ENCODE peak calls at places on chromosomes 7 and 10, in ten cellular contexts. One of them, this sample, is unnamed.

GRCh38 chr7:97480700-97481410 is 251.0 kb upstream of the TAC1 start:
- DNase-seq in ovary: no peak
- DNase-seq in brain microvascular endothelial cell: no peak
- DNase-seq in fibroblast of pulmonary artery: no peak
- DNase-seq in foreskin fibroblast: no peak
- DNase-seq in psoas muscle: no peak
- DNase-seq in kidney epithelial cell: no peak
- DNase-seq in IMR-90: no peak
- DNase-seq in endothelial cell of umbilical vein: no peak
- DNase-seq in adrenal gland: no peak
- DNase-seq in this sample: no peak

GRCh38 chr7:74084722-74085578 is 1.3 kb downstream of the LIMK1 start:
- DNase-seq in kidney epithelial cell: no peak
- DNase-seq in fibroblast of pulmonary artery: no peak
- DNase-seq in adrenal gland: no peak
- DNase-seq in psoas muscle: peak
- DNase-seq in endothelial cell of umbilical vein: no peak
- DNase-seq in ovary: no peak
- DNase-seq in brain microvascular endothelial cell: no peak
- DNase-seq in IMR-90: no peak
- DNase-seq in foreskin fibroblast: peak
- DNase-seq in this sample: no peak

GRCh38 chr10:63413429-63413828 is 52.3 kb downstream of the JMJD1C start:
- DNase-seq in foreskin fibroblast: no peak
- DNase-seq in fibroblast of pulmonary artery: no peak
- DNase-seq in ovary: no peak
- DNase-seq in IMR-90: no peak
- DNase-seq in kidney epithelial cell: no peak
- DNase-seq in adrenal gland: no peak
- DNase-seq in psoas muscle: no peak
- DNase-seq in endothelial cell of umbilical vein: no peak
- DNase-seq in brain microvascular endothelial cell: no peak
- DNase-seq in this sample: no peak

GRCh38 chr10:99785646-99786045 is 3.2 kb downstream of the ABCC2 start:
- DNase-seq in kidney epithelial cell: no peak
- DNase-seq in endothelial cell of umbilical vein: no peak
- DNase-seq in fibroblast of pulmonary artery: no peak
- DNase-seq in brain microvascular endothelial cell: no peak
- DNase-seq in IMR-90: no peak
- DNase-seq in adrenal gland: no peak
- DNase-seq in foreskin fibroblast: no peak
- DNase-seq in psoas muscle: no peak
- DNase-seq in ovary: no peak
- DNase-seq in this sample: no peak

GRCh38 chr10:131065673-131066331 is 245.7 kb downstream of the TCERG1L start:
- DNase-seq in ovary: peak
- DNase-seq in fibroblast of pulmonary artery: no peak
- DNase-seq in psoas muscle: no peak
- DNase-seq in IMR-90: no peak
- DNase-seq in endothelial cell of umbilical vein: no peak
- DNase-seq in kidney epithelial cell: no peak
- DNase-seq in brain microvascular endothelial cell: no peak
- DNase-seq in adrenal gland: peak
- DNase-seq in foreskin fibroblast: no peak
- DNase-seq in this sample: no peak

GRCh38 chr7:25382175-25382574 is 153.9 kb upstream of the NPVF start:
- DNase-seq in endothelial cell of umbilical vein: no peak
- DNase-seq in ovary: no peak
- DNase-seq in kidney epithelial cell: no peak
- DNase-seq in foreskin fibroblast: no peak
- DNase-seq in fibroblast of pulmonary artery: no peak
- DNase-seq in brain microvascular endothelial cell: no peak
- DNase-seq in psoas muscle: no peak
- DNase-seq in adrenal gland: no peak
- DNase-seq in IMR-90: no peak
- DNase-seq in this sample: no peak

GRCh38 chr10:98399784-98400183 is 15.2 kb downstream of the PYROXD2 start:
- DNase-seq in ovary: no peak
- DNase-seq in fibroblast of pulmonary artery: no peak
- DNase-seq in adrenal gland: no peak
- DNase-seq in psoas muscle: no peak
- DNase-seq in kidney epithelial cell: no peak
- DNase-seq in endothelial cell of umbilical vein: no peak
- DNase-seq in IMR-90: no peak
- DNase-seq in foreskin fibroblast: no peak
- DNase-seq in brain microvascular endothelial cell: no peak
- DNase-seq in this sample: no peak

GRCh38 chr7:95772298-95772770 is at the start of gene DYNC1I1:
- DNase-seq in foreskin fibroblast: peak
- DNase-seq in ovary: peak
- DNase-seq in adrenal gland: peak
- DNase-seq in psoas muscle: peak
- DNase-seq in kidney epithelial cell: peak
- DNase-seq in IMR-90: peak
- DNase-seq in brain microvascular endothelial cell: peak
- DNase-seq in endothelial cell of umbilical vein: peak
- DNase-seq in fibroblast of pulmonary artery: peak
- DNase-seq in this sample: peak

GRCh38 chr7:14734839-14735321 is 167.7 kb downstream of the DGKB start:
- DNase-seq in adrenal gland: no peak
- DNase-seq in kidney epithelial cell: no peak
- DNase-seq in brain microvascular endothelial cell: no peak
- DNase-seq in IMR-90: no peak
- DNase-seq in foreskin fibroblast: no peak
- DNase-seq in endothelial cell of umbilical vein: no peak
- DNase-seq in fibroblast of pulmonary artery: no peak
- DNase-seq in ovary: no peak
- DNase-seq in psoas muscle: no peak
- DNase-seq in this sample: no peak
- TF ChIP-seq CTCF in adrenal gland: no peak
- TF ChIP-seq CTCF in kidney epithelial cell: peak
- TF ChIP-seq CTCF in brain microvascular endothelial cell: peak
- TF ChIP-seq CTCF in IMR-90: no peak
- TF ChIP-seq CTCF in foreskin fibroblast: no peak
- TF ChIP-seq CTCF in endothelial cell of umbilical vein: no peak
- TF ChIP-seq CTCF in fibroblast of pulmonary artery: peak
- TF ChIP-seq CTCF in ovary: no peak
- TF ChIP-seq CTCF in psoas muscle: no peak
- TF ChIP-seq CTCF in this sample: peak

GRCh38 chr7:2654059-2654458 is 22.3 kb downstream of the TTYH3 start:
- DNase-seq in psoas muscle: no peak
- DNase-seq in foreskin fibroblast: no peak
- DNase-seq in ovary: no peak
- DNase-seq in brain microvascular endothelial cell: no peak
- DNase-seq in endothelial cell of umbilical vein: no peak
- DNase-seq in fibroblast of pulmonary artery: no peak
- DNase-seq in adrenal gland: no peak
- DNase-seq in kidney epithelial cell: no peak
- DNase-seq in IMR-90: no peak
- DNase-seq in this sample: no peak

GRCh38 chr7:2657920-2658671 is 26.3 kb downstream of the TTYH3 start:
- DNase-seq in psoas muscle: no peak
- DNase-seq in IMR-90: no peak
- DNase-seq in foreskin fibroblast: no peak
- DNase-seq in adrenal gland: no peak
- DNase-seq in brain microvascular endothelial cell: no peak
- DNase-seq in kidney epithelial cell: no peak
- DNase-seq in fibroblast of pulmonary artery: no peak
- DNase-seq in ovary: peak
- DNase-seq in endothelial cell of umbilical vein: no peak
- DNase-seq in this sample: no peak

GRCh38 chr7:2658941-2659340 is 27.2 kb downstream of the TTYH3 start:
- DNase-seq in ovary: no peak
- DNase-seq in endothelial cell of umbilical vein: no peak
- DNase-seq in kidney epithelial cell: no peak
- DNase-seq in fibroblast of pulmonary artery: no peak
- DNase-seq in psoas muscle: no peak
- DNase-seq in brain microvascular endothelial cell: no peak
- DNase-seq in adrenal gland: no peak
- DNase-seq in IMR-90: no peak
- DNase-seq in foreskin fibroblast: no peak
- DNase-seq in this sample: no peak

GRCh38 chr7:2657208-2657607 is 25.4 kb downstream of the TTYH3 start:
- DNase-seq in fibroblast of pulmonary artery: no peak
- DNase-seq in foreskin fibroblast: no peak
- DNase-seq in IMR-90: no peak
- DNase-seq in ovary: no peak
- DNase-seq in psoas muscle: no peak
- DNase-seq in endothelial cell of umbilical vein: no peak
- DNase-seq in brain microvascular endothelial cell: no peak
- DNase-seq in adrenal gland: no peak
- DNase-seq in kidney epithelial cell: no peak
- DNase-seq in this sample: no peak

GRCh38 chr7:2655870-2656614 is 24.3 kb downstream of the TTYH3 start:
- DNase-seq in endothelial cell of umbilical vein: no peak
- DNase-seq in adrenal gland: no peak
- DNase-seq in fibroblast of pulmonary artery: no peak
- DNase-seq in IMR-90: no peak
- DNase-seq in kidney epithelial cell: no peak
- DNase-seq in ovary: peak
- DNase-seq in brain microvascular endothelial cell: no peak
- DNase-seq in psoas muscle: no peak
- DNase-seq in foreskin fibroblast: no peak
- DNase-seq in this sample: no peak
- H3K4me3 ChIP-seq in endothelial cell of umbilical vein: no peak
- H3K4me3 ChIP-seq in adrenal gland: no peak
- H3K4me3 ChIP-seq in fibroblast of pulmonary artery: no peak
- H3K4me3 ChIP-seq in IMR-90: no peak
- H3K4me3 ChIP-seq in kidney epithelial cell: no peak
- H3K4me3 ChIP-seq in ovary: no peak
- H3K4me3 ChIP-seq in brain microvascular endothelial cell: no peak
- H3K4me3 ChIP-seq in psoas muscle: no peak
- H3K4me3 ChIP-seq in foreskin fibroblast: no peak
- H3K4me3 ChIP-seq in this sample: no peak

GRCh38 chr10:8042864-8043568 is 11.5 kb upstream of the GATA3 start:
- DNase-seq in endothelial cell of umbilical vein: peak
- DNase-seq in ovary: no peak
- DNase-seq in psoas muscle: no peak
- DNase-seq in fibroblast of pulmonary artery: no peak
- DNase-seq in IMR-90: no peak
- DNase-seq in brain microvascular endothelial cell: no peak
- DNase-seq in kidney epithelial cell: no peak
- DNase-seq in foreskin fibroblast: no peak
- DNase-seq in adrenal gland: no peak
- DNase-seq in this sample: no peak

GRCh38 chr10:8044331-8044907 is 10.1 kb upstream of the GATA3 start:
- DNase-seq in endothelial cell of umbilical vein: peak
- DNase-seq in kidney epithelial cell: no peak
- DNase-seq in IMR-90: no peak
- DNase-seq in adrenal gland: no peak
- DNase-seq in fibroblast of pulmonary artery: no peak
- DNase-seq in foreskin fibroblast: no peak
- DNase-seq in brain microvascular endothelial cell: no peak
- DNase-seq in psoas muscle: no peak
- DNase-seq in ovary: no peak
- DNase-seq in this sample: no peak

GRCh38 chr10:8044908-8045727 is 9.4 kb upstream of the GATA3 start:
- DNase-seq in ovary: no peak
- DNase-seq in foreskin fibroblast: no peak
- DNase-seq in psoas muscle: no peak
- DNase-seq in fibroblast of pulmonary artery: no peak
- DNase-seq in IMR-90: no peak
- DNase-seq in kidney epithelial cell: no peak
- DNase-seq in adrenal gland: no peak
- DNase-seq in brain microvascular endothelial cell: no peak
- DNase-seq in endothelial cell of umbilical vein: peak
- DNase-seq in this sample: no peak

GRCh38 chr10:8042032-8042863 is 12.2 kb upstream of the GATA3 start:
- DNase-seq in fibroblast of pulmonary artery: no peak
- DNase-seq in adrenal gland: no peak
- DNase-seq in IMR-90: no peak
- DNase-seq in ovary: no peak
- DNase-seq in brain microvascular endothelial cell: no peak
- DNase-seq in kidney epithelial cell: no peak
- DNase-seq in endothelial cell of umbilical vein: peak
- DNase-seq in foreskin fibroblast: no peak
- DNase-seq in psoas muscle: no peak
- DNase-seq in this sample: no peak

GRCh38 chr10:8043569-8044306 is 10.8 kb upstream of the GATA3 start:
- DNase-seq in fibroblast of pulmonary artery: no peak
- DNase-seq in IMR-90: no peak
- DNase-seq in brain microvascular endothelial cell: no peak
- DNase-seq in kidney epithelial cell: no peak
- DNase-seq in psoas muscle: peak
- DNase-seq in endothelial cell of umbilical vein: peak
- DNase-seq in ovary: no peak
- DNase-seq in adrenal gland: no peak
- DNase-seq in foreskin fibroblast: no peak
- DNase-seq in this sample: no peak
- TF ChIP-seq CTCF in fibroblast of pulmonary artery: no peak
- TF ChIP-seq CTCF in IMR-90: no peak
- TF ChIP-seq CTCF in brain microvascular endothelial cell: peak
- TF ChIP-seq CTCF in kidney epithelial cell: peak
- TF ChIP-seq CTCF in psoas muscle: no peak
- TF ChIP-seq CTCF in endothelial cell of umbilical vein: no peak
- TF ChIP-seq CTCF in ovary: no peak
- TF ChIP-seq CTCF in adrenal gland: no peak
- TF ChIP-seq CTCF in foreskin fibroblast: no peak
- TF ChIP-seq CTCF in this sample: no peak

GRCh38 chr10:59891919-59892318 is 14.4 kb downstream of the CCDC6 start:
- DNase-seq in fibroblast of pulmonary artery: no peak
- DNase-seq in ovary: no peak
- DNase-seq in psoas muscle: no peak
- DNase-seq in IMR-90: no peak
- DNase-seq in adrenal gland: no peak
- DNase-seq in kidney epithelial cell: no peak
- DNase-seq in foreskin fibroblast: no peak
- DNase-seq in endothelial cell of umbilical vein: no peak
- DNase-seq in brain microvascular endothelial cell: no peak
- DNase-seq in this sample: no peak

GRCh38 chr10:59887972-59888640 is 18.2 kb downstream of the CCDC6 start:
- DNase-seq in psoas muscle: no peak
- DNase-seq in IMR-90: no peak
- DNase-seq in endothelial cell of umbilical vein: no peak
- DNase-seq in brain microvascular endothelial cell: no peak
- DNase-seq in adrenal gland: no peak
- DNase-seq in foreskin fibroblast: no peak
- DNase-seq in fibroblast of pulmonary artery: no peak
- DNase-seq in ovary: no peak
- DNase-seq in kidney epithelial cell: no peak
- DNase-seq in this sample: no peak

GRCh38 chr10:59891349-59891748 is 15.0 kb downstream of the CCDC6 start:
- DNase-seq in endothelial cell of umbilical vein: no peak
- DNase-seq in fibroblast of pulmonary artery: no peak
- DNase-seq in psoas muscle: no peak
- DNase-seq in ovary: no peak
- DNase-seq in kidney epithelial cell: no peak
- DNase-seq in IMR-90: no peak
- DNase-seq in foreskin fibroblast: no peak
- DNase-seq in brain microvascular endothelial cell: no peak
- DNase-seq in adrenal gland: no peak
- DNase-seq in this sample: no peak

GRCh38 chr10:59885430-59886134 is 20.8 kb downstream of the CCDC6 start:
- DNase-seq in ovary: no peak
- DNase-seq in brain microvascular endothelial cell: no peak
- DNase-seq in kidney epithelial cell: no peak
- DNase-seq in fibroblast of pulmonary artery: no peak
- DNase-seq in adrenal gland: no peak
- DNase-seq in IMR-90: no peak
- DNase-seq in endothelial cell of umbilical vein: no peak
- DNase-seq in psoas muscle: no peak
- DNase-seq in foreskin fibroblast: no peak
- DNase-seq in this sample: no peak

DNA sequence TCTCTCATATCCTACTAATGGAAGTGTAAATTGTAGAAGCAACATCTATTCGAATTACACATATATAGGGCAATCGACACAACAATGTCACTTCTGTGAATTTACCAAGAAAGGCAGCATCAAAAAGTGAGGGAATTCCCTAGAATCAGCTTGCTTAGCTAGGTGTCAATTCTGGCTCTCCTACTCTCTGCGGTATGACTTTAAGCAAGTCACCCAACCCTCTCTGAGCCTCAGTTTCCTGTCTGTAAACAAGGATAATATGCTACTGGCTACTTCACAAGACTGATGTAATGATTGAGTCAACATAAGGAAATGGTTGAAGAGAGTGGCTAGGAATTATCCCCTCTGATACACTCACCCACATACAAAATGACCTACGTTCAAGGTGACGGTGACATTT is 19.4 kb downstream of the CCDC6 start:
- DNase-seq in ovary: no peak
- DNase-seq in brain microvascular endothelial cell: no peak
- DNase-seq in foreskin fibroblast: no peak
- DNase-seq in psoas muscle: no peak
- DNase-seq in IMR-90: peak
- DNase-seq in kidney epithelial cell: no peak
- DNase-seq in adrenal gland: no peak
- DNase-seq in endothelial cell of umbilical vein: no peak
- DNase-seq in fibroblast of pulmonary artery: no peak
- DNase-seq in this sample: no peak
- H3K4me3 ChIP-seq in ovary: no peak
- H3K4me3 ChIP-seq in brain microvascular endothelial cell: no peak
- H3K4me3 ChIP-seq in foreskin fibroblast: no peak
- H3K4me3 ChIP-seq in psoas muscle: no peak
- H3K4me3 ChIP-seq in IMR-90: no peak
- H3K4me3 ChIP-seq in kidney epithelial cell: no peak
- H3K4me3 ChIP-seq in adrenal gland: no peak
- H3K4me3 ChIP-seq in endothelial cell of umbilical vein: no peak
- H3K4me3 ChIP-seq in fibroblast of pulmonary artery: no peak
- H3K4me3 ChIP-seq in this sample: no peak